ENCODE peak calls at places on chromosome 20, in eight cellular contexts. One of them, this sample, is unnamed.

GRCh38 chr20:61668771-61669503 is 396.7 kb downstream of the TAF4 start:
- DNase-seq in C1 segment of cervical spinal cord: no peak
- DNase-seq in effector memory CD8-positive, alpha-beta T cell: no peak
- DNase-seq in astrocyte of the spinal cord: no peak
- DNase-seq in amniotic epithelial cell: no peak
- DNase-seq in ecto neural progenitor cell: no peak
- DNase-seq in NCI-H2171: no peak
- DNase-seq in lower leg skin: no peak
- DNase-seq in this sample: no peak

GRCh38 chr20:59850018-59850641 is 83.3 kb downstream of the SYCP2 start:
- DNase-seq in NCI-H2171: peak; percentile 45
- DNase-seq in effector memory CD8-positive, alpha-beta T cell: no peak
- DNase-seq in amniotic epithelial cell: peak; percentile 27
- DNase-seq in ecto neural progenitor cell: no peak
- DNase-seq in astrocyte of the spinal cord: peak; percentile 58
- DNase-seq in C1 segment of cervical spinal cord: peak; percentile 3
- DNase-seq in lower leg skin: no peak
- DNase-seq in this sample: no peak

GRCh38 chr20:47353697-47354387 is 2.7 kb downstream of the ZMYND8 start:
- DNase-seq in astrocyte of the spinal cord: peak; percentile 33
- DNase-seq in C1 segment of cervical spinal cord: peak; percentile 59
- DNase-seq in NCI-H2171: no peak
- DNase-seq in lower leg skin: no peak
- DNase-seq in effector memory CD8-positive, alpha-beta T cell: no peak
- DNase-seq in amniotic epithelial cell: peak; percentile 84
- DNase-seq in ecto neural progenitor cell: no peak
- DNase-seq in this sample: no peak

GRCh38 chr20:50636601-50637539 is 54.5 kb downstream of the RIPOR3 start:
- DNase-seq in ecto neural progenitor cell: no peak
- DNase-seq in C1 segment of cervical spinal cord: no peak
- DNase-seq in astrocyte of the spinal cord: peak; percentile 2
- DNase-seq in NCI-H2171: no peak
- DNase-seq in effector memory CD8-positive, alpha-beta T cell: no peak
- DNase-seq in amniotic epithelial cell: peak; percentile 47
- DNase-seq in lower leg skin: no peak
- DNase-seq in this sample: no peak

GRCh38 chr20:63333241-63333836 is 27.8 kb downstream of the CHRNA4 start:
- DNase-seq in effector memory CD8-positive, alpha-beta T cell: no peak
- DNase-seq in astrocyte of the spinal cord: no peak
- DNase-seq in ecto neural progenitor cell: no peak
- DNase-seq in lower leg skin: no peak
- DNase-seq in C1 segment of cervical spinal cord: peak; percentile 45
- DNase-seq in amniotic epithelial cell: no peak
- DNase-seq in NCI-H2171: peak; percentile 69
- DNase-seq in this sample: no peak

GRCh38 chr20:37681384-37681977 is 12.3 kb upstream of the CTNNBL1 start:
- DNase-seq in lower leg skin: no peak
- DNase-seq in C1 segment of cervical spinal cord: no peak
- DNase-seq in effector memory CD8-positive, alpha-beta T cell: no peak
- DNase-seq in astrocyte of the spinal cord: no peak
- DNase-seq in NCI-H2171: peak; percentile 59
- DNase-seq in ecto neural progenitor cell: no peak
- DNase-seq in amniotic epithelial cell: no peak
- DNase-seq in this sample: no peak

GRCh38 chr20:46157625-46158024 is 39.5 kb downstream of the CD40 start:
- DNase-seq in lower leg skin: no peak
- DNase-seq in astrocyte of the spinal cord: no peak
- DNase-seq in C1 segment of cervical spinal cord: no peak
- DNase-seq in NCI-H2171: peak; percentile 25
- DNase-seq in ecto neural progenitor cell: no peak
- DNase-seq in amniotic epithelial cell: no peak
- DNase-seq in effector memory CD8-positive, alpha-beta T cell: no peak
- DNase-seq in this sample: peak; percentile 32

GRCh38 chr20:59253779-59254319 is 46.6 kb upstream of the EDN3 start:
- DNase-seq in effector memory CD8-positive, alpha-beta T cell: peak; percentile 17
- DNase-seq in C1 segment of cervical spinal cord: no peak
- DNase-seq in lower leg skin: no peak
- DNase-seq in astrocyte of the spinal cord: no peak
- DNase-seq in NCI-H2171: peak; percentile 65
- DNase-seq in ecto neural progenitor cell: no peak
- DNase-seq in amniotic epithelial cell: no peak
- DNase-seq in this sample: no peak

GRCh38 chr20:13883425-13883824 is 98.6 kb downstream of the NDUFAF5 start:
- DNase-seq in ecto neural progenitor cell: no peak
- DNase-seq in astrocyte of the spinal cord: no peak
- DNase-seq in C1 segment of cervical spinal cord: no peak
- DNase-seq in lower leg skin: no peak
- DNase-seq in NCI-H2171: peak; percentile 48
- DNase-seq in amniotic epithelial cell: no peak
- DNase-seq in effector memory CD8-positive, alpha-beta T cell: no peak
- DNase-seq in this sample: no peak

GRCh38 chr20:36184816-36185776 is 30.6 kb downstream of the EPB41L1 start:
- DNase-seq in effector memory CD8-positive, alpha-beta T cell: no peak
- DNase-seq in C1 segment of cervical spinal cord: no peak
- DNase-seq in amniotic epithelial cell: no peak
- DNase-seq in lower leg skin: no peak
- DNase-seq in NCI-H2171: no peak
- DNase-seq in ecto neural progenitor cell: no peak
- DNase-seq in astrocyte of the spinal cord: no peak
- DNase-seq in this sample: no peak

GRCh38 chr20:16208443-16208842 is 364.8 kb downstream of the KIF16B start:
- DNase-seq in NCI-H2171: no peak
- DNase-seq in effector memory CD8-positive, alpha-beta T cell: no peak
- DNase-seq in amniotic epithelial cell: no peak
- DNase-seq in ecto neural progenitor cell: no peak
- DNase-seq in C1 segment of cervical spinal cord: no peak
- DNase-seq in astrocyte of the spinal cord: no peak
- DNase-seq in lower leg skin: no peak
- DNase-seq in this sample: no peak

GRCh38 chr20:42549496-42549895 is 640.2 kb downstream of the PTPRT start:
- DNase-seq in lower leg skin: no peak
- DNase-seq in ecto neural progenitor cell: no peak
- DNase-seq in astrocyte of the spinal cord: no peak
- DNase-seq in C1 segment of cervical spinal cord: no peak
- DNase-seq in amniotic epithelial cell: no peak
- DNase-seq in NCI-H2171: no peak
- DNase-seq in effector memory CD8-positive, alpha-beta T cell: no peak
- DNase-seq in this sample: no peak

GRCh38 chr20:36591854-36592641 is 13.5 kb upstream of the RAB5IF start:
- DNase-seq in NCI-H2171: no peak
- DNase-seq in amniotic epithelial cell: peak; percentile 44
- DNase-seq in astrocyte of the spinal cord: peak; percentile 50
- DNase-seq in effector memory CD8-positive, alpha-beta T cell: peak; percentile 22
- DNase-seq in C1 segment of cervical spinal cord: peak; percentile 8
- DNase-seq in lower leg skin: no peak
- DNase-seq in ecto neural progenitor cell: no peak
- DNase-seq in this sample: no peak